ENCODE peak calls at places on chromosomes 3 and 15, in ten cellular contexts. U is right lobe of liver, W is ovary, L is breast epithelium, Y is body of pancreas, J is NB4, T is lower leg skin, Z is IMR-90, I is A549, N is HCT116. K is an unnamed sample.
A peak's percentile ranks its signal among the peaks of the same experiment; 100 is the strongest.

GRCh38 chr3:161414907-161415306 is 43.6 kb upstream of the SPTSSB start:
- DNase-seq in L (no peak), Y (no peak), U (no peak), N (no peak), W (no peak), J (no peak), T (no peak), I (no peak), Z (no peak), K (no peak)

GRCh38 chr15:96297783-96298182 is 32.7 kb upstream of the NR2F2 start:
- DNase-seq in N (no peak), J (no peak), U (no peak), L (no peak), Z (no peak), T (no peak), W (no peak), Y (no peak), I (no peak), K (no peak)

GRCh38 chr3:190001426-190001825 is 119.3 kb downstream of the P3H2 start:
- DNase-seq in J (no peak), T (no peak), U (no peak), Z (no peak), N (no peak), L (no peak), Y (no peak), W (no peak), I (no peak), K (no peak)

GRCh38 chr3:48411041-48411588 is 18.8 kb downstream of the PLXNB1 start:
- DNase-seq in W (no peak), Z (no peak), J (no peak), N (no peak), I (no peak), L (peak; percentile 24), U (peak; percentile 29), Y (peak; percentile 2), T (no peak), K (no peak)

GRCh38 chr3:131163-131889 is 65.2 kb upstream of the CHL1 start:
- DNase-seq in I (no peak), L (no peak), J (no peak), T (no peak), Y (no peak), Z (no peak), U (no peak), W (no peak), N (no peak), K (no peak)

GRCh38 chr3:8371955-8372600 is 129.5 kb upstream of the LMCD1 start:
- DNase-seq in I (no peak), W (no peak), L (no peak), J (no peak), U (no peak), T (no peak), Z (no peak), Y (no peak), N (no peak), K (no peak)

GRCh38 chr3:196537319-196537984 is 22.3 kb upstream of the SMCO1 start:
- DNase-seq in J (peak; percentile 47), N (no peak), Y (peak; percentile 61), Z (peak; percentile 13), T (no peak), W (peak; percentile 24), L (no peak), I (no peak), U (no peak), K (no peak)

GRCh38 chr15:47727676-47728075 is 10.4 kb downstream of the SEMA6D start:
- DNase-seq in I (no peak), J (no peak), L (no peak), U (no peak), W (no peak), T (no peak), N (no peak), Y (no peak), Z (peak; percentile 15), K (no peak)

GRCh38 chr3:31346542-31346979 is 186.2 kb upstream of the STT3B start:
- DNase-seq in Z (no peak), Y (no peak), U (no peak), T (no peak), N (no peak), L (no peak), W (no peak), J (no peak), I (no peak), K (no peak)

GRCh38 chr3:187742351-187743171 is 2.7 kb downstream of the BCL6 start:
- DNase-seq in J (peak; percentile 22), T (no peak), L (no peak), N (no peak), I (no peak), U (peak; percentile 75), Z (peak; percentile 45), Y (peak; percentile 54), W (no peak), K (no peak)

GRCh38 chr3:42755681-42756578 is 17.1 kb downstream of the CCDC13 start:
- DNase-seq in J (peak; percentile 71), Y (no peak), U (peak; percentile 84), L (no peak), N (no peak), T (no peak), Z (peak; percentile 35), W (no peak), I (peak; percentile 18), K (no peak)
- TF ChIP-seq POLR2A in J (no peak), Y (no peak), U (peak; percentile 59), L (no peak), N (no peak), T (no peak), Z (no peak), W (no peak), I (no peak), K (no peak)

GRCh38 chr3:141738636-141739363 is 702 bp downstream of the RNF7 start:
- DNase-seq in I (peak; percentile 45), L (no peak), U (no peak), Z (peak; percentile 64), J (peak; percentile 58), Y (peak; percentile 8), N (no peak), W (no peak), T (no peak), K (peak; percentile 24)

GRCh38 chr3:141735789-141736465 is 2.2 kb upstream of the RNF7 start:
- DNase-seq in W (no peak), L (no peak), J (no peak), N (no peak), Y (no peak), U (no peak), T (no peak), Z (no peak), I (no peak), K (no peak)

GRCh38 chr3:141739731-141740130 is 1.6 kb downstream of the RNF7 start:
- DNase-seq in I (no peak), Y (no peak), T (no peak), W (no peak), Z (no peak), N (no peak), L (no peak), J (no peak), U (no peak), K (no peak)

GRCh38 chr3:141737108-141737507 is 990 bp upstream of the RNF7 start:
- DNase-seq in Y (no peak), J (peak; percentile 78), L (no peak), T (no peak), U (no peak), Z (no peak), W (no peak), I (no peak), N (no peak), K (no peak)

DNA sequence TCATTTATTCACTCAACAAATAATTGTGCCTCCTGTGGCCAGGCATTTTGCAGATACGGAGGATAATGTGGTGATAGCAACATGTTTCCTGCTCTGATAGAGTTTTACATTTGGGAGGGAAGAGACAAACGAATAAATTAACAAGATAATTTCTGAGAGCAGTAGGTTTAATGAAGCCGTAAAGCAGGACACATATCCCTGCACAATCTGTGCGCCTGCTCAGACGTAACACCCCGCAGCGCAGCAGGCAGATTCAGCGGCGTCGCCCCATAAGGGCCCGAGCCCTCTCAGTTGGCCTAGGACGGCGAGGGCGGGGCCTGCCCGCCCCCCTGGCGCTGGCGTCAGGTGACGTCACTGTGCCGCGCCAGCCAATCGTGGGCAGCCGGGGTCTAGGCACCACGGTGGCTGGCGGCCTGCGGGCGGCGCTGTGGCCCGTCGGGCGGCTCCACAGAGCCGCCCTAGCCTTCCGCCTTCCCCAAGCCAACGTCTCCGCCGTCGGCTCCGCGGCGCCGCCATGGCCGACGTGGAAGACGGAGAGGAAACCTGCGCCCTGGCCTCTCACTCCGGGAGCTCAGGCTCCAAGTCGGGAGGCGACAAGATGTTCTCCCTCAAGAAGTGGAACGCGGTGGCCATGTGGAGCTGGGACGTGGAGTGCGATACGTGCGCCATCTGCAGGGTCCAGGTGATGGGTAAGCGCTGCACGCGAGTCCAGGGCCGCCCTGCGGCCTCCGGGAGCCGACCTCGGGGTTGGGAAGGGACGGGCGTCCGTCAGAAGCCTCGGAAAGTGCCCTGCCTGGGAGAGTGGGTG is at the start of gene RNF7:
- DNase-seq in N (peak; percentile 90), W (peak; percentile 98), J (peak; percentile 96), I (peak; percentile 80), T (peak; percentile 93), Z (peak; percentile 93), Y (peak; percentile 96), U (peak; percentile 96), L (peak; percentile 93), K (peak; percentile 88)
- TF ChIP-seq POLR2A in N (peak; percentile 82), W (peak; percentile 77), J (peak; percentile 72), I (peak; percentile 69), T (no peak), Z (peak; percentile 68), Y (peak; percentile 74), U (peak; percentile 80), L (peak; percentile 58), K (no peak)

GRCh38 chr15:40893733-40894688 is at the start of gene VPS18:
- DNase-seq in Y (peak; percentile 99), U (peak; percentile 99), W (peak; percentile 100), L (peak; percentile 99), N (peak; percentile 94), Z (peak; percentile 97), I (peak; percentile 72), J (peak; percentile 96), T (peak; percentile 98), K (peak; percentile 92)
- TF ChIP-seq POLR2A in Y (peak; percentile 70), U (peak; percentile 82), W (peak; percentile 47), L (peak; percentile 57), N (peak; percentile 67), Z (peak; percentile 71), I (peak; percentile 47), J (peak; percentile 43), T (no peak), K (peak; percentile 45)

GRCh38 chr3:184332370-184333090 is 4.9 kb upstream of the FAM131A start:
- DNase-seq in T (no peak), Y (no peak), J (no peak), I (no peak), N (no peak), U (no peak), Z (peak; percentile 95), W (no peak), L (no peak), K (peak; percentile 88)
- TF ChIP-seq POLR2A in T (no peak), Y (no peak), J (no peak), I (no peak), N (no peak), U (no peak), Z (peak; percentile 49), W (no peak), L (no peak), K (no peak)

GRCh38 chr15:73926191-73927002 is at the start of gene LOXL1:
- DNase-seq in Y (peak; percentile 78), W (peak; percentile 74), L (peak; percentile 57), J (peak; percentile 59), U (no peak), Z (peak; percentile 92), T (no peak), N (peak; percentile 19), I (no peak), K (peak; percentile 89)
- TF ChIP-seq POLR2A in Y (peak; percentile 65), W (peak; percentile 69), L (no peak), J (no peak), U (peak; percentile 41), Z (peak; percentile 89), T (no peak), N (no peak), I (no peak), K (peak; percentile 51)

GRCh38 chr15:51796777-51797474 is 32.5 kb upstream of the TMOD3 start:
- DNase-seq in Y (peak; percentile 26), L (no peak), Z (no peak), W (no peak), I (peak; percentile 49), J (peak; percentile 47), U (no peak), N (no peak), T (no peak), K (no peak)
- TF ChIP-seq POLR2A in Y (no peak), L (no peak), Z (no peak), W (no peak), I (no peak), J (no peak), U (no peak), N (no peak), T (no peak), K (no peak)

K was measured in H54.